ENCODE peak calls at places on chromosome 3, in nine cellular contexts. Y, G, I, W, B, K, P, V and O are unnamed samples.

GRCh38 chr3:58559586-58559985 is 17.6 kb downstream of the FAM107A start:
- DNase-seq in Y (no peak), G (no peak), I (no peak), W (no peak), B (no peak), K (no peak), P (no peak), V (no peak), O (no peak)

GRCh38 chr3:55558316-55558715 is 71.2 kb upstream of the WNT5A start:
- DNase-seq in Y (no peak), G (no peak), I (peak), W (no peak), B (no peak), K (no peak), P (no peak), V (no peak), O (no peak)

GRCh38 chr3:126962756-126963155 is 20.2 kb upstream of the PLXNA1 start:
- DNase-seq in Y (no peak), G (no peak), I (no peak), W (no peak), B (no peak), K (no peak), P (no peak), V (no peak), O (no peak)

GRCh38 chr3:190307164-190307545 is 15.1 kb downstream of the CLDN1 start:
- DNase-seq in Y (no peak), G (no peak), I (no peak), W (no peak), B (no peak), K (no peak), P (no peak), V (no peak), O (no peak)

GRCh38 chr3:113607219-113607596 is 74.9 kb downstream of the SIDT1 start:
- DNase-seq in Y (no peak), G (no peak), I (no peak), W (no peak), B (no peak), K (no peak), P (no peak), V (no peak), O (no peak)

GRCh38 chr3:171417813-171418212 is 42.4 kb downstream of the TNIK start:
- DNase-seq in Y (no peak), G (no peak), I (peak), W (no peak), B (no peak), K (no peak), P (no peak), V (no peak), O (no peak)

GRCh38 chr3:45881031-45882022 is 5.0 kb upstream of the CCR9 start:
- DNase-seq in Y (peak), G (no peak), I (peak), W (no peak), B (no peak), K (no peak), P (peak), V (peak), O (peak)

GRCh38 chr3:23959147-23959900 is 14.2 kb downstream of the NR1D2 start:
- DNase-seq in Y (no peak), G (no peak), I (peak), W (no peak), B (no peak), K (no peak), P (no peak), V (no peak), O (no peak)

GRCh38 chr3:119681279-119681678 is 4.1 kb upstream of the COX17 start:
- DNase-seq in Y (no peak), G (peak), I (peak), W (no peak), B (no peak), K (no peak), P (no peak), V (no peak), O (peak)

GRCh38 chr3:54882114-54882833 is 45.6 kb downstream of the LRTM1 start:
- DNase-seq in Y (no peak), G (no peak), I (peak), W (no peak), B (no peak), K (no peak), P (no peak), V (no peak), O (no peak)

GRCh38 chr3:65233561-65233960 is 545.8 kb upstream of the ADAMTS9 start:
- DNase-seq in Y (no peak), G (no peak), I (no peak), W (no peak), B (no peak), K (no peak), P (no peak), V (no peak), O (no peak)

GRCh38 chr3:169662215-169663070 is 1.1 kb downstream of the MECOM start:
- DNase-seq in Y (peak), G (no peak), I (peak), W (peak), B (peak), K (peak), P (no peak), V (no peak), O (peak)

GRCh38 chr3:64902117-64902516 is 214.3 kb upstream of the ADAMTS9 start:
- DNase-seq in Y (no peak), G (no peak), I (no peak), W (no peak), B (no peak), K (no peak), P (no peak), V (no peak), O (no peak)

GRCh38 chr3:172904817-172905479 is 154.4 kb downstream of the ECT2 start:
- DNase-seq in Y (no peak), G (no peak), I (no peak), W (peak), B (no peak), K (no peak), P (no peak), V (no peak), O (no peak)

GRCh38 chr3:103025880-103026279 is 591.1 kb downstream of the ZPLD1 start:
- DNase-seq in Y (no peak), G (no peak), I (no peak), W (no peak), B (no peak), K (no peak), P (no peak), V (no peak), O (no peak)

GRCh38 chr3:192212335-192212734 is 515.0 kb downstream of the FGF12 start:
- DNase-seq in Y (no peak), G (no peak), I (no peak), W (no peak), B (no peak), K (no peak), P (no peak), V (no peak), O (no peak)

GRCh38 chr3:131401978-131402377 is 20.4 kb downstream of the NUDT16 start:
- DNase-seq in Y (no peak), G (no peak), I (no peak), W (no peak), B (no peak), K (no peak), P (no peak), V (no peak), O (no peak)

GRCh38 chr3:45205126-45205525 is 21.0 kb downstream of the TMEM158 start:
- DNase-seq in Y (no peak), G (peak), I (no peak), W (no peak), B (no peak), K (no peak), P (no peak), V (no peak), O (peak)

GRCh38 chr3:162719684-162720341 is 1223.2 kb downstream of the OTOL1 start:
- DNase-seq in Y (no peak), G (no peak), I (peak), W (no peak), B (no peak), K (no peak), P (no peak), V (no peak), O (no peak)

GRCh38 chr3:187016639-187017345 is 86.5 kb downstream of the ST6GAL1 start:
- DNase-seq in Y (no peak), G (no peak), I (no peak), W (peak), B (no peak), K (no peak), P (no peak), V (no peak), O (peak)

GRCh38 chr3:95645291-95645690 is 1169.1 kb upstream of the EPHA6 start:
- DNase-seq in Y (no peak), G (no peak), I (no peak), W (no peak), B (no peak), K (no peak), P (no peak), V (no peak), O (no peak)

GRCh38 chr3:13199006-13199776 is 126.0 kb upstream of the IQSEC1 start:
- DNase-seq in Y (no peak), G (no peak), I (no peak), W (no peak), B (no peak), K (no peak), P (no peak), V (no peak), O (no peak)

GRCh38 chr3:124768812-124769211 is 38.6 kb downstream of the UMPS start:
- DNase-seq in Y (no peak), G (no peak), I (no peak), W (no peak), B (no peak), K (no peak), P (no peak), V (no peak), O (peak)

GRCh38 chr3:125374501-125374995 is 577 bp downstream of the ZNF148 start:
- DNase-seq in Y (peak), G (no peak), I (peak), W (peak), B (no peak), K (peak), P (peak), V (peak), O (peak)

GRCh38 chr3:187807086-187807862 is 62.0 kb upstream of the BCL6 start:
- DNase-seq in Y (peak), G (no peak), I (peak), W (no peak), B (no peak), K (no peak), P (no peak), V (peak), O (no peak)

GRCh38 chr3:184417619-184418327 is 37.9 kb downstream of the CHRD start:
- DNase-seq in Y (peak), G (peak), I (peak), W (peak), B (peak), K (peak), P (peak), V (peak), O (peak)

GRCh38 chr3:67853520-67853919 is 199.1 kb upstream of the SUCLG2 start:
- DNase-seq in Y (no peak), G (no peak), I (no peak), W (no peak), B (no peak), K (no peak), P (no peak), V (no peak), O (no peak)

GRCh38 chr3:15768421-15769255 is 29.1 kb downstream of the ANKRD28 start:
- DNase-seq in Y (no peak), G (no peak), I (peak), W (no peak), B (no peak), K (no peak), P (no peak), V (no peak), O (peak)

GRCh38 chr3:100761211-100761921 is 52.1 kb downstream of the TFG start:
- DNase-seq in Y (no peak), G (no peak), I (no peak), W (no peak), B (no peak), K (no peak), P (no peak), V (no peak), O (peak)

GRCh38 chr3:164375538-164375937 is 702.8 kb downstream of the SI start:
- DNase-seq in Y (no peak), G (no peak), I (no peak), W (no peak), B (no peak), K (no peak), P (no peak), V (no peak), O (no peak)

GRCh38 chr3:167066977-167067843 is 312.9 kb downstream of the ZBBX start:
- DNase-seq in Y (no peak), G (no peak), I (no peak), W (no peak), B (no peak), K (no peak), P (no peak), V (no peak), O (no peak)

GRCh38 chr3:148280623-148281242 is 417.0 kb upstream of the AGTR1 start:
- DNase-seq in Y (no peak), G (no peak), I (no peak), W (no peak), B (peak), K (no peak), P (no peak), V (no peak), O (no peak)

GRCh38 chr3:178684881-178685590 is 148.8 kb downstream of the KCNMB2 start:
- DNase-seq in Y (no peak), G (no peak), I (no peak), W (peak), B (no peak), K (peak), P (no peak), V (no peak), O (peak)

GRCh38 chr3:33096103-33096868 is 660 bp downstream of the GLB1 start:
- DNase-seq in Y (peak), G (peak), I (peak), W (peak), B (no peak), K (peak), P (peak), V (peak), O (peak)

GRCh38 chr3:115862099-115862498 is 238.8 kb downstream of the GAP43 start:
- DNase-seq in Y (no peak), G (no peak), I (no peak), W (no peak), B (no peak), K (no peak), P (no peak), V (no peak), O (no peak)

GRCh38 chr3:45055411-45056143 is 29.5 kb downstream of the CLEC3B start:
- DNase-seq in Y (no peak), G (peak), I (no peak), W (no peak), B (no peak), K (no peak), P (no peak), V (no peak), O (peak)

GRCh38 chr3:75101329-75102147 is 487.1 kb upstream of the CNTN3 start:
- DNase-seq in Y (no peak), G (no peak), I (no peak), W (peak), B (no peak), K (peak), P (no peak), V (no peak), O (no peak)